ENCODE peak calls at places on chromosomes 1 and 21, in nine cellular contexts. One of them, this sample, is unnamed.

GRCh38 chr1:246647113-246647512 is 77.1 kb upstream of the SCCPDH start:
- DNase-seq in heart right ventricle: peak
- DNase-seq in fibroblast of the aortic adventitia: peak
- DNase-seq in fibroblast of villous mesenchyme: peak
- DNase-seq in mammary epithelial cell: no peak
- DNase-seq in neural progenitor cell: peak
- DNase-seq in astrocyte of the cerebellum: peak
- DNase-seq in bronchial epithelial cell: no peak
- DNase-seq in HCT116: no peak
- DNase-seq in this sample: peak

GRCh38 chr1:25008192-25008485 is 78.1 kb upstream of the RUNX3 start:
- DNase-seq in HCT116: no peak
- DNase-seq in mammary epithelial cell: no peak
- DNase-seq in fibroblast of villous mesenchyme: no peak
- DNase-seq in astrocyte of the cerebellum: no peak
- DNase-seq in bronchial epithelial cell: peak
- DNase-seq in neural progenitor cell: no peak
- DNase-seq in heart right ventricle: no peak
- DNase-seq in fibroblast of the aortic adventitia: no peak
- DNase-seq in this sample: no peak

GRCh38 chr1:54798206-54798605 is 2.9 kb downstream of the TTC22 start:
- DNase-seq in bronchial epithelial cell: no peak
- DNase-seq in neural progenitor cell: no peak
- DNase-seq in heart right ventricle: no peak
- DNase-seq in HCT116: no peak
- DNase-seq in fibroblast of the aortic adventitia: no peak
- DNase-seq in fibroblast of villous mesenchyme: no peak
- DNase-seq in mammary epithelial cell: no peak
- DNase-seq in astrocyte of the cerebellum: no peak
- DNase-seq in this sample: no peak

GRCh38 chr1:45863117-45863670 is 59.8 kb downstream of the MAST2 start:
- DNase-seq in fibroblast of the aortic adventitia: no peak
- DNase-seq in mammary epithelial cell: no peak
- DNase-seq in bronchial epithelial cell: no peak
- DNase-seq in HCT116: no peak
- DNase-seq in heart right ventricle: no peak
- DNase-seq in fibroblast of villous mesenchyme: peak
- DNase-seq in neural progenitor cell: no peak
- DNase-seq in astrocyte of the cerebellum: no peak
- DNase-seq in this sample: no peak

GRCh38 chr1:209404577-209404976 is 178.9 kb upstream of the CAMK1G start:
- DNase-seq in bronchial epithelial cell: peak
- DNase-seq in heart right ventricle: no peak
- DNase-seq in mammary epithelial cell: peak
- DNase-seq in fibroblast of the aortic adventitia: no peak
- DNase-seq in HCT116: no peak
- DNase-seq in fibroblast of villous mesenchyme: no peak
- DNase-seq in astrocyte of the cerebellum: no peak
- DNase-seq in neural progenitor cell: peak
- DNase-seq in this sample: no peak

GRCh38 chr1:84750110-84750509 is 59.8 kb upstream of the SSX2IP start:
- DNase-seq in HCT116: no peak
- DNase-seq in fibroblast of villous mesenchyme: no peak
- DNase-seq in bronchial epithelial cell: peak
- DNase-seq in mammary epithelial cell: peak
- DNase-seq in neural progenitor cell: no peak
- DNase-seq in heart right ventricle: no peak
- DNase-seq in astrocyte of the cerebellum: no peak
- DNase-seq in fibroblast of the aortic adventitia: no peak
- DNase-seq in this sample: no peak

GRCh38 chr1:206556748-206557635 is 49.7 kb downstream of the RASSF5 start:
- DNase-seq in fibroblast of the aortic adventitia: no peak
- DNase-seq in neural progenitor cell: peak
- DNase-seq in mammary epithelial cell: peak
- DNase-seq in fibroblast of villous mesenchyme: peak
- DNase-seq in bronchial epithelial cell: no peak
- DNase-seq in astrocyte of the cerebellum: no peak
- DNase-seq in heart right ventricle: peak
- DNase-seq in HCT116: no peak
- DNase-seq in this sample: peak

GRCh38 chr1:89631756-89632155 is 1.2 kb upstream of the LRRC8C start:
- DNase-seq in neural progenitor cell: no peak
- DNase-seq in fibroblast of the aortic adventitia: no peak
- DNase-seq in astrocyte of the cerebellum: no peak
- DNase-seq in bronchial epithelial cell: no peak
- DNase-seq in HCT116: no peak
- DNase-seq in fibroblast of villous mesenchyme: no peak
- DNase-seq in mammary epithelial cell: no peak
- DNase-seq in heart right ventricle: no peak
- DNase-seq in this sample: no peak

GRCh38 chr1:9143250-9143649 is 14.3 kb upstream of the GPR157 start:
- DNase-seq in HCT116: no peak
- DNase-seq in fibroblast of villous mesenchyme: peak
- DNase-seq in bronchial epithelial cell: no peak
- DNase-seq in heart right ventricle: no peak
- DNase-seq in fibroblast of the aortic adventitia: peak
- DNase-seq in neural progenitor cell: no peak
- DNase-seq in astrocyte of the cerebellum: no peak
- DNase-seq in mammary epithelial cell: peak
- DNase-seq in this sample: peak

GRCh38 chr1:35726814-35727433 is 8.2 kb upstream of the C1orf216 start:
- DNase-seq in HCT116: peak
- DNase-seq in astrocyte of the cerebellum: peak
- DNase-seq in fibroblast of villous mesenchyme: peak
- DNase-seq in bronchial epithelial cell: peak
- DNase-seq in neural progenitor cell: peak
- DNase-seq in heart right ventricle: peak
- DNase-seq in mammary epithelial cell: peak
- DNase-seq in fibroblast of the aortic adventitia: peak
- DNase-seq in this sample: peak

GRCh38 chr1:156500847-156501686 is 492 bp upstream of the MEF2D start:
- DNase-seq in astrocyte of the cerebellum: peak
- DNase-seq in HCT116: peak
- DNase-seq in fibroblast of villous mesenchyme: peak
- DNase-seq in mammary epithelial cell: peak
- DNase-seq in heart right ventricle: peak
- DNase-seq in bronchial epithelial cell: peak
- DNase-seq in neural progenitor cell: peak
- DNase-seq in fibroblast of the aortic adventitia: peak
- DNase-seq in this sample: peak

GRCh38 chr1:64171797-64172281 is 31.6 kb upstream of the UBE2U start:
- DNase-seq in astrocyte of the cerebellum: no peak
- DNase-seq in mammary epithelial cell: peak
- DNase-seq in bronchial epithelial cell: peak
- DNase-seq in fibroblast of the aortic adventitia: peak
- DNase-seq in HCT116: peak
- DNase-seq in neural progenitor cell: no peak
- DNase-seq in heart right ventricle: no peak
- DNase-seq in fibroblast of villous mesenchyme: peak
- DNase-seq in this sample: peak

GRCh38 chr1:202343652-202344349 is 2.1 kb upstream of the UBE2T start:
- DNase-seq in heart right ventricle: no peak
- DNase-seq in mammary epithelial cell: peak
- DNase-seq in neural progenitor cell: peak
- DNase-seq in bronchial epithelial cell: peak
- DNase-seq in fibroblast of the aortic adventitia: peak
- DNase-seq in fibroblast of villous mesenchyme: peak
- DNase-seq in HCT116: peak
- DNase-seq in astrocyte of the cerebellum: peak
- DNase-seq in this sample: peak

GRCh38 chr1:53548031-53548491 is 88.9 kb downstream of the DMRTB1 start:
- DNase-seq in mammary epithelial cell: no peak
- DNase-seq in heart right ventricle: no peak
- DNase-seq in fibroblast of villous mesenchyme: no peak
- DNase-seq in neural progenitor cell: no peak
- DNase-seq in astrocyte of the cerebellum: no peak
- DNase-seq in fibroblast of the aortic adventitia: no peak
- DNase-seq in bronchial epithelial cell: no peak
- DNase-seq in HCT116: no peak
- DNase-seq in this sample: no peak

GRCh38 chr1:214280386-214281029 is 451 bp upstream of the SMYD2 start:
- DNase-seq in heart right ventricle: peak
- DNase-seq in fibroblast of the aortic adventitia: peak
- DNase-seq in fibroblast of villous mesenchyme: peak
- DNase-seq in bronchial epithelial cell: peak
- DNase-seq in HCT116: no peak
- DNase-seq in astrocyte of the cerebellum: no peak
- DNase-seq in neural progenitor cell: peak
- DNase-seq in mammary epithelial cell: peak
- DNase-seq in this sample: peak

GRCh38 chr21:22855581-22855980 is 1857.4 kb downstream of the NCAM2 start:
- DNase-seq in mammary epithelial cell: no peak
- DNase-seq in HCT116: no peak
- DNase-seq in astrocyte of the cerebellum: no peak
- DNase-seq in bronchial epithelial cell: peak
- DNase-seq in heart right ventricle: no peak
- DNase-seq in fibroblast of villous mesenchyme: no peak
- DNase-seq in fibroblast of the aortic adventitia: no peak
- DNase-seq in neural progenitor cell: no peak
- DNase-seq in this sample: no peak

GRCh38 chr1:24727490-24728214 is 17.6 kb upstream of the CLIC4 start:
- DNase-seq in HCT116: no peak
- DNase-seq in mammary epithelial cell: peak
- DNase-seq in fibroblast of villous mesenchyme: peak
- DNase-seq in bronchial epithelial cell: no peak
- DNase-seq in fibroblast of the aortic adventitia: peak
- DNase-seq in heart right ventricle: peak
- DNase-seq in neural progenitor cell: no peak
- DNase-seq in astrocyte of the cerebellum: no peak
- DNase-seq in this sample: peak

GRCh38 chr21:42806489-42807140 is 72.7 kb downstream of the WDR4 start:
- DNase-seq in mammary epithelial cell: no peak
- DNase-seq in fibroblast of villous mesenchyme: no peak
- DNase-seq in astrocyte of the cerebellum: no peak
- DNase-seq in bronchial epithelial cell: no peak
- DNase-seq in neural progenitor cell: peak
- DNase-seq in fibroblast of the aortic adventitia: no peak
- DNase-seq in heart right ventricle: no peak
- DNase-seq in HCT116: no peak
- DNase-seq in this sample: no peak
- H3K4me3 ChIP-seq in mammary epithelial cell: no peak
- H3K4me3 ChIP-seq in fibroblast of villous mesenchyme: no peak
- H3K4me3 ChIP-seq in astrocyte of the cerebellum: no peak
- H3K4me3 ChIP-seq in bronchial epithelial cell: no peak
- H3K4me3 ChIP-seq in neural progenitor cell: no peak
- H3K4me3 ChIP-seq in fibroblast of the aortic adventitia: no peak
- H3K4me3 ChIP-seq in heart right ventricle: no peak
- H3K4me3 ChIP-seq in HCT116: no peak
- H3K4me3 ChIP-seq in this sample: no peak

GRCh38 chr21:43190544-43191340 is 21.9 kb downstream of the CRYAA start:
- DNase-seq in heart right ventricle: no peak
- DNase-seq in HCT116: no peak
- DNase-seq in bronchial epithelial cell: no peak
- DNase-seq in fibroblast of the aortic adventitia: no peak
- DNase-seq in fibroblast of villous mesenchyme: no peak
- DNase-seq in mammary epithelial cell: no peak
- DNase-seq in astrocyte of the cerebellum: no peak
- DNase-seq in neural progenitor cell: no peak
- DNase-seq in this sample: no peak
- TF ChIP-seq CTCF in heart right ventricle: no peak
- TF ChIP-seq CTCF in HCT116: no peak
- TF ChIP-seq CTCF in bronchial epithelial cell: no peak
- TF ChIP-seq CTCF in fibroblast of the aortic adventitia: no peak
- TF ChIP-seq CTCF in fibroblast of villous mesenchyme: no peak
- TF ChIP-seq CTCF in mammary epithelial cell: no peak
- TF ChIP-seq CTCF in astrocyte of the cerebellum: no peak
- TF ChIP-seq CTCF in neural progenitor cell: no peak
- TF ChIP-seq CTCF in this sample: no peak

GRCh38 chr1:248688527-248689298 is 13.9 kb downstream of the OR14I1 start:
- DNase-seq in fibroblast of villous mesenchyme: no peak
- DNase-seq in bronchial epithelial cell: no peak
- DNase-seq in fibroblast of the aortic adventitia: no peak
- DNase-seq in neural progenitor cell: no peak
- DNase-seq in astrocyte of the cerebellum: no peak
- DNase-seq in HCT116: no peak
- DNase-seq in mammary epithelial cell: no peak
- DNase-seq in heart right ventricle: no peak
- DNase-seq in this sample: no peak

GRCh38 chr1:248681651-248682050 is 20.9 kb downstream of the OR14I1 start:
- DNase-seq in heart right ventricle: no peak
- DNase-seq in fibroblast of villous mesenchyme: no peak
- DNase-seq in bronchial epithelial cell: no peak
- DNase-seq in HCT116: no peak
- DNase-seq in neural progenitor cell: no peak
- DNase-seq in fibroblast of the aortic adventitia: no peak
- DNase-seq in mammary epithelial cell: no peak
- DNase-seq in astrocyte of the cerebellum: no peak
- DNase-seq in this sample: no peak

GRCh38 chr1:248691567-248692155 is 10.9 kb downstream of the OR14I1 start:
- DNase-seq in astrocyte of the cerebellum: no peak
- DNase-seq in neural progenitor cell: no peak
- DNase-seq in HCT116: no peak
- DNase-seq in heart right ventricle: no peak
- DNase-seq in fibroblast of the aortic adventitia: no peak
- DNase-seq in mammary epithelial cell: no peak
- DNase-seq in fibroblast of villous mesenchyme: no peak
- DNase-seq in bronchial epithelial cell: no peak
- DNase-seq in this sample: no peak

DNA sequence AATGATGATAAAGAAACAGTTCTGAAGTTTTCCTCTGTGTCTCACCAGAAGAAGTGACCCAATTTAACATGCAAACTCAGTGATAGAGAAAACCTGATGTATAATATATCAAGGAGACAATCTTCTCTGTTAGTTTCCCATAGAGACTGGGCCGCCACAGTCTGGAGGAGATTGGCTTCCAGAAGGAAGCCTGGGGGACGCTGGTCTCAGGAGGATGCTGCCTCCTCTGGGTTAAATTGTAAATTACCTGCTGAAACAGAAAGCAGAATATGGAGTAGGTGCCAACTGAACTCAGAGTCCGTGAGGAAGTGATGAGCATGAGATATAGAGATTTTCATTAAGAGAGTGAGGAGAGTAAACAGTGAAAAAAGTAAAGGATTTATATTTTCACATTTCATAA is 15.8 kb downstream of the OR14I1 start:
- DNase-seq in heart right ventricle: no peak
- DNase-seq in astrocyte of the cerebellum: no peak
- DNase-seq in bronchial epithelial cell: no peak
- DNase-seq in fibroblast of the aortic adventitia: no peak
- DNase-seq in mammary epithelial cell: no peak
- DNase-seq in neural progenitor cell: no peak
- DNase-seq in HCT116: no peak
- DNase-seq in fibroblast of villous mesenchyme: no peak
- DNase-seq in this sample: no peak
- H3K4me3 ChIP-seq in heart right ventricle: no peak
- H3K4me3 ChIP-seq in astrocyte of the cerebellum: no peak
- H3K4me3 ChIP-seq in bronchial epithelial cell: no peak
- H3K4me3 ChIP-seq in fibroblast of the aortic adventitia: no peak
- H3K4me3 ChIP-seq in mammary epithelial cell: no peak
- H3K4me3 ChIP-seq in neural progenitor cell: no peak
- H3K4me3 ChIP-seq in HCT116: no peak
- H3K4me3 ChIP-seq in fibroblast of villous mesenchyme: no peak
- H3K4me3 ChIP-seq in this sample: no peak

DNA sequence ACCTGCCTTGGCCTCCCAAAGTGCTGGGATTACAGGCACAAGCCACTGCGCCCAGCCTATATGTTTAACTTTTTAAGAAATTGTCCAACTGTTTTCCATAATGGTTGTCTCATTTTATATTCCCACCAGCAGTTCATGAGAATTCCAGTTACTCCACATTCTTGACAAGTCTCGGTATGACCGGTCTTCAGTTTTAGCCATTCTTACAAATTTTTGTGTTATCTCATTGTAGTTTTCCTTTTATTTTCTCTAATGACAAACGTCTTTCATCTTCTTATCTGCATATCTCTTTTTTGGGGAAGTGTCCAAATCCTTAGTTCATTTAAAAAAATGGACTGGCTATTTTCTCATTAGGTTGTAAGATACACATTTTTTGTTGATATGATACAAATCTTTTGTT is 132.5 kb downstream of the HS2ST1 start:
- DNase-seq in mammary epithelial cell: no peak
- DNase-seq in fibroblast of villous mesenchyme: no peak
- DNase-seq in heart right ventricle: no peak
- DNase-seq in fibroblast of the aortic adventitia: no peak
- DNase-seq in neural progenitor cell: no peak
- DNase-seq in bronchial epithelial cell: no peak
- DNase-seq in HCT116: no peak
- DNase-seq in astrocyte of the cerebellum: no peak
- DNase-seq in this sample: no peak
- TF ChIP-seq CTCF in mammary epithelial cell: no peak
- TF ChIP-seq CTCF in fibroblast of villous mesenchyme: no peak
- TF ChIP-seq CTCF in heart right ventricle: no peak
- TF ChIP-seq CTCF in fibroblast of the aortic adventitia: no peak
- TF ChIP-seq CTCF in neural progenitor cell: no peak
- TF ChIP-seq CTCF in bronchial epithelial cell: no peak
- TF ChIP-seq CTCF in HCT116: no peak
- TF ChIP-seq CTCF in astrocyte of the cerebellum: no peak
- TF ChIP-seq CTCF in this sample: no peak